ENCODE peak calls at places on chromosomes 11 and 22, in four cellular contexts. C is AG08396, L is kidney epithelial cell, Z is skeletal muscle cell. W is an unnamed sample.

GRCh38 chr11:47886096-47886495 is 37.9 kb upstream of the NUP160 start:
- DNase-seq in C (peak), L (no peak), Z (no peak), W (peak)

GRCh38 chr11:134349109-134349801 is 17.5 kb downstream of the GLB1L2 start:
- DNase-seq in C (no peak), L (no peak), Z (no peak), W (no peak)

GRCh38 chr11:3808846-3809623 is 675 bp downstream of the PGAP2 start:
- DNase-seq in C (peak), L (no peak), Z (no peak), W (peak)

GRCh38 chr11:126719740-126720139 is 280.8 kb downstream of the KIRREL3 start:
- DNase-seq in C (no peak), L (no peak), Z (no peak), W (no peak)

GRCh38 chr11:120657306-120658070 is 145.9 kb downstream of the GRIK4 start:
- DNase-seq in C (no peak), L (no peak), Z (no peak), W (no peak)

GRCh38 chr22:32380991-32381390 is 23.3 kb downstream of the RFPL3 start:
- DNase-seq in C (no peak), L (no peak), Z (no peak), W (peak)

GRCh38 chr11:34028407-34028804 is 23.1 kb upstream of the CAPRIN1 start:
- DNase-seq in C (peak), L (no peak), Z (no peak), W (peak)

GRCh38 chr11:63132985-63133775 is 10.8 kb downstream of the SLC22A24 start:
- DNase-seq in C (no peak), L (no peak), Z (no peak), W (no peak)

GRCh38 chr11:116990061-116990473 is 108.2 kb downstream of the SIK3 start:
- DNase-seq in C (peak), L (no peak), Z (peak), W (peak)

GRCh38 chr11:119338318-119338890 is 2.3 kb downstream of the C1QTNF5 start:
- DNase-seq in C (peak), L (no peak), Z (no peak), W (peak)

GRCh38 chr11:6812391-6813005 is 13.0 kb upstream of the OR6A2 start:
- DNase-seq in C (peak), L (no peak), Z (no peak), W (peak)

GRCh38 chr11:17415523-17416104 is 27.2 kb upstream of the KCNJ11 start:
- DNase-seq in C (no peak), L (no peak), Z (no peak), W (no peak)

GRCh38 chr11:5618807-5619206 is 6.0 kb upstream of the TRIM34 start:
- DNase-seq in C (peak), L (no peak), Z (peak), W (peak)

GRCh38 chr11:16791494-16791961 is 53.1 kb downstream of the C11orf58 start:
- DNase-seq in C (peak), L (peak), Z (peak), W (peak)

GRCh38 chr11:60195923-60196368 is 13.1 kb upstream of the MS4A6A start:
- DNase-seq in C (no peak), L (no peak), Z (no peak), W (no peak)

GRCh38 chr22:38327805-38328204 is 10.6 kb upstream of the CSNK1E start:
- DNase-seq in C (no peak), L (peak), Z (no peak), W (peak)

GRCh38 chr11:63521896-63522295 is 14.7 kb upstream of the PLAAT4 start:
- DNase-seq in C (no peak), L (no peak), Z (no peak), W (no peak)

GRCh38 chr11:68816917-68817419 is 24.7 kb downstream of the CPT1A start:
- DNase-seq in C (no peak), L (no peak), Z (no peak), W (no peak)

GRCh38 chr11:118916842-118917388 is 8.8 kb downstream of the BCL9L start:
- DNase-seq in C (no peak), L (no peak), Z (peak), W (no peak)

GRCh38 chr11:128610765-128611617 is 23.6 kb upstream of the ETS1 start:
- DNase-seq in C (no peak), L (no peak), Z (no peak), W (no peak)

GRCh38 chr22:17569971-17570511 is 6.7 kb downstream of the SLC25A18 start:
- DNase-seq in C (peak), L (no peak), Z (peak), W (no peak)

GRCh38 chr22:49554296-49554625 is 273.4 kb downstream of the BRD1 start:
- DNase-seq in C (no peak), L (no peak), Z (no peak), W (no peak)

GRCh38 chr11:29629281-29629680 is 387.5 kb downstream of the KCNA4 start:
- DNase-seq in C (no peak), L (no peak), Z (peak), W (peak)